ENCODE peak calls at places on chromosomes 6 and 20, in eight cellular contexts. D is GM23338, I is kidney, S is cardiac fibroblast, B is right atrium auricular region, J is heart left ventricle, C is heart right ventricle, Q is fibroblast of mammary gland. K is an unnamed sample.

GRCh38 chr20:46031701-46032254 is 2.8 kb downstream of the SLC12A5 start:
- DNase-seq in D (peak; percentile 91), I (peak; percentile 28), S (no peak), B (no peak), J (peak; percentile 42), C (no peak), Q (no peak), K (no peak)

GRCh38 chr6:129981598-129981997 is 36.8 kb upstream of the L3MBTL3 start:
- DNase-seq in D (no peak), I (no peak), S (peak; percentile 40), B (no peak), J (no peak), C (no peak), Q (peak; percentile 29), K (no peak)

GRCh38 chr6:96907498-96907897 is 9.8 kb upstream of the NDUFAF4 start:
- DNase-seq in D (no peak), I (no peak), S (peak; percentile 61), B (no peak), J (no peak), C (no peak), Q (peak; percentile 53), K (no peak)

GRCh38 chr20:51966296-51966971 is 164.1 kb upstream of the SALL4 start:
- DNase-seq in D (peak; percentile 95), I (no peak), S (peak; percentile 85), B (peak; percentile 62), J (peak; percentile 32), C (peak; percentile 13), Q (peak; percentile 78), K (no peak)

GRCh38 chr20:46311039-46311650 is 2.8 kb upstream of the CDH22 start:
- DNase-seq in D (no peak), I (no peak), S (no peak), B (no peak), J (no peak), C (no peak), Q (no peak), K (no peak)

GRCh38 chr6:126015869-126016268 is 29.5 kb downstream of the TRMT11 start:
- DNase-seq in D (no peak), I (no peak), S (peak; percentile 26), B (no peak), J (no peak), C (no peak), Q (peak; percentile 71), K (no peak)

GRCh38 chr20:32635764-32636163 is 38.0 kb downstream of the C20orf203 start:
- DNase-seq in D (no peak), I (no peak), S (peak; percentile 65), B (no peak), J (no peak), C (no peak), Q (peak; percentile 44), K (no peak)

GRCh38 chr20:49586967-49587587 is 19.1 kb upstream of the PTGIS start:
- DNase-seq in D (no peak), I (peak; percentile 14), S (peak; percentile 37), B (no peak), J (no peak), C (no peak), Q (peak; percentile 88), K (no peak)

GRCh38 chr6:148962854-148963515 is 216.2 kb downstream of the UST start:
- DNase-seq in D (no peak), I (no peak), S (no peak), B (no peak), J (no peak), C (no peak), Q (no peak), K (no peak)

GRCh38 chr6:16762547-16763477 is 1.6 kb upstream of the ATXN1 start:
- DNase-seq in D (peak; percentile 81), I (peak; percentile 90), S (peak; percentile 97), B (no peak), J (peak; percentile 45), C (peak; percentile 29), Q (peak; percentile 97), K (peak; percentile 54)

GRCh38 chr6:101083533-101084172 is 202.5 kb upstream of the ASCC3 start:
- DNase-seq in D (peak; percentile 57), I (no peak), S (peak; percentile 95), B (no peak), J (no peak), C (no peak), Q (peak; percentile 82), K (peak; percentile 45)

GRCh38 chr20:7981374-7981773 is 38.2 kb downstream of the TMX4 start:
- DNase-seq in D (no peak), I (no peak), S (no peak), B (no peak), J (no peak), C (no peak), Q (no peak), K (no peak)

DNA sequence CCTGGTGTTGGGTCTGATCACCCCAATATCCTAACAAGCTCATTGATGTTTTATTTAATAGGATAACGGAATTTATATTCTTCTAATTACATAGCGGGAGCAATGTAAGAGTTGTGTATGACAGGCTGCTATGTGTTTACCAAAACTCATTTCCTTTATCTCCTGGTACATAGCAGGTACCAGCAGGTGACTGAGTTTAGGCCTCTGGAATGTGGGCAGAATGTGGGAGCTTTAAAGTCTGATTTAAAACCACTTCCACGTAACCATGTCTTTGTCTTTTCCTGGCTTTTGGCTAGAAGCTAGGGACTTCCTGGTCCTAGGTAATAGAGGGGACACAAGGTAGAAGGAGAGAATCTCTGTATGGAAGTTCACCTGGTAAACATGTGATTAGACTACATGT is 504.6 kb upstream of the SYNCRIP start:
- DNase-seq in D (no peak), I (no peak), S (no peak), B (no peak), J (no peak), C (no peak), Q (no peak), K (no peak)
- H3K4me3 ChIP-seq in D (no peak overlapping the region), I (no peak overlapping the region), S (no peak overlapping the region), B (no peak overlapping the region), J (no peak overlapping the region), C (no peak overlapping the region), Q (no peak overlapping the region), K (no peak overlapping the region)

GRCh38 chr6:152671146-152671545 is 26.6 kb upstream of the MYCT1 start:
- DNase-seq in D (no peak), I (no peak), S (peak; percentile 66), B (no peak), J (no peak), C (no peak), Q (no peak), K (no peak)

GRCh38 chr6:152673233-152673632 is 24.5 kb upstream of the MYCT1 start:
- DNase-seq in D (no peak), I (no peak), S (peak; percentile 40), B (no peak), J (no peak), C (no peak), Q (no peak), K (no peak)

DNA sequence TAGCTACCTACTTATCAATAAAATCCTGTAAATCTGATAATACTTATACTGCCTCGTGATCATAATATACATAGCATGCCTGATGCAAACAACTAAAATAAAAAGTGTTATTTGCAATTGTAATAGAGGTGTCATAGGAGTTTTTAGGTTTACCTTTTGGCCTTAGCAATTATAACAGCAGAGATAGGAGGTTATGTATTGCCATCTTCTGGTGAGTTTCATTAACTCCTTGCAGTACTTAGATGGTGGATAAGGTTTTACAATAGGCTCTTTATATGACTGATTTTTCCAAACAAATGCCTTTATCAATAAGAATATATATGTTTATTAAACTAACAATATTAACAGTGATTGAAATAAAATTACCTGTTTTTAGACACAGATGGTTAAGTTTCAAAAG is 27.8 kb upstream of the MYCT1 start:
- DNase-seq in D (peak; percentile 53), I (no peak), S (peak; percentile 71), B (no peak), J (no peak), C (no peak), Q (peak; percentile 51), K (no peak)
- TF ChIP-seq CTCF in D (peak; percentile 60), I (peak; percentile 16), S (peak; percentile 48), B (peak; percentile 44), J (peak; percentile 7), C (peak; percentile 28), Q (peak; percentile 54), K (peak; percentile 45)

DNA sequence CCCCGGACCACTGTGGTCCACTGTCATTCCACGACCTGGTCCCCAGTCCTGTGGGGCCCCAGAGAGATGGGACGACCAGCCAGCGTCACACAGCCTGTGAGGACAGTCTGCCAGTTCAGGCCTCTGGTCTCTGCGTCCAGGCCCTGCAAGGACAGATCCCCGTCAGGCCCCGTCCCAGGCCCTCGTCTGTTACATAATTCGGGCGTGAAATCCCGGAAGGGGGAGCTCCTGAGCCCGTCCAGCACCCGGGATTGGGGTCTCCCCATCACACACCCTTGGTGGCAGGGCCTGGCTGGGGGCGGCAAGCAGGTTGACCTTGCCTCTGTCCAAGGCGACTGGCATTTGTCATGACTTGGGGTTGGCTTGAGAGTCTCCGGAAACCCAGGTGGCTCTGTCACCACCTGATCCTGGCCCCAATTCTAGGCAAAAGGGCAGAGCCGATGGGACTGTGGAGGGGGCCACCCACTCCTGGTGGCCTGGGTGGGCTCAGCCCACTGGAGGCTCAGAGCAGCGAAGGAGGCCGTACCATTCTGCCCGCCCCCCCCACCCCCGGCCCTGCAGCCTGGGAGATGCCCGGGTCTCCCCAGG is 73.8 kb upstream of the GATA5 start:
- DNase-seq in D (peak; percentile 61), I (no peak), S (no peak), B (no peak), J (peak; percentile 67), C (no peak), Q (no peak), K (no peak)
- H3K4me3 ChIP-seq in D (no peak overlapping the region), I (no peak overlapping the region), S (no peak overlapping the region), B (no peak overlapping the region), J (peak overlapping the region; percentile 64), C (peak overlapping the region; percentile 70), Q (no peak overlapping the region), K (no peak overlapping the region)

DNA sequence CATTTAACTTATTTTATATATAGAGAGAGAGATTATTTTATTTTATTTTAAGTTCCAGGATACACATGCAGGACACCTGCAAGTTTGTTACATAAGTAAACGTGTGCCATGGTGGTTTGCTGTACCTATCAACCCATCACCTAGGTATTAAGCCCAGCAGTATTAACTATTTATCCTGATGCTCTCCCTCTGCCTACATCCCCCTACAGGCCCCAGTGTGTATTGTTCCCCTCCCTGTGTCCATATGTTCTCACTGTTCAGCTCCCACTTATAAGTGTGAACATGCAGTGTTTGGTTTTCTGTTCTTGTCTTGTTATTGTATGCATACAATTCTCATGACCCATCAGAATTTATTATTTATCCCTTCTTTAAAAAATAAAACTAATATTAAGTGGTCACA is 34.6 kb downstream of the FKBP1C start:
- DNase-seq in D (peak; percentile 48), I (no peak), S (no peak), B (no peak), J (no peak), C (no peak), Q (no peak), K (no peak)
- TF ChIP-seq CTCF in D (peak; percentile 31), I (no peak), S (no peak), B (no peak), J (no peak), C (no peak), Q (no peak), K (peak; percentile 41)